ENCODE peak calls at places on chromosome 17, in ten cellular contexts. K is transverse colon; D is prostate gland; M is ovary; T is vagina; C is uterus; Q is heart right ventricle; Y is pancreas; E is CD8-positive, alpha-beta T cell; S is CD4-positive, alpha-beta T cell. V is an unnamed sample.

GRCh38 chr17:5035356-5035755 is at the start of gene SLC52A1:
- DNase-seq in S (no peak), Q (no peak), T (no peak), Y (no peak), M (no peak), C (no peak), D (peak), K (peak), E (no peak), V (no peak)

GRCh38 chr17:20706752-20707372 is 127.3 kb downstream of the CDRT15L2 start:
- DNase-seq in D (peak), E (no peak), Y (no peak), Q (no peak), S (no peak), T (no peak), K (peak), M (no peak), C (no peak), V (no peak)

GRCh38 chr17:36923814-36924221 is 13.5 kb upstream of the LHX1 start:
- DNase-seq in D (no peak), C (no peak), Q (no peak), Y (no peak), K (no peak), E (no peak), M (no peak), T (no peak), S (no peak), V (no peak)

GRCh38 chr17:75876938-75877751 is 1.2 kb downstream of the TRIM47 start:
- DNase-seq in S (no peak), E (peak), K (peak), D (peak), Y (peak), C (peak), Q (peak), T (no peak), M (peak), V (peak)

GRCh38 chr17:32523017-32523680 is 36.4 kb downstream of the CDK5R1 start:
- DNase-seq in D (no peak), C (no peak), T (no peak), Q (no peak), K (peak), E (peak), Y (no peak), M (no peak), S (no peak), V (no peak)

GRCh38 chr17:5775098-5775497 is 190.8 kb upstream of the NLRP1 start:
- DNase-seq in M (no peak), T (no peak), C (no peak), Y (no peak), D (no peak), Q (no peak), S (no peak), K (no peak), E (no peak), V (no peak)

GRCh38 chr17:35486920-35487727 is 38.6 kb upstream of the SLFN13 start:
- DNase-seq in E (peak), Q (peak), M (peak), K (peak), T (no peak), D (no peak), Y (peak), S (peak), C (peak), V (no peak)

GRCh38 chr17:78357177-78357586 is 2.7 kb downstream of the SOCS3 start:
- DNase-seq in Q (peak), T (no peak), M (no peak), S (no peak), C (no peak), Y (peak), D (no peak), K (no peak), E (no peak), V (peak)

GRCh38 chr17:47009759-47010594 is 30.9 kb upstream of the RPRML start:
- DNase-seq in T (no peak), C (no peak), D (no peak), S (no peak), Y (no peak), K (no peak), M (no peak), E (no peak), Q (no peak), V (no peak)

GRCh38 chr17:60315650-60316049 is 76.3 kb downstream of the USP32 start:
- DNase-seq in E (no peak), M (no peak), Y (no peak), Q (no peak), S (no peak), K (no peak), T (no peak), C (no peak), D (no peak), V (no peak)

DNA sequence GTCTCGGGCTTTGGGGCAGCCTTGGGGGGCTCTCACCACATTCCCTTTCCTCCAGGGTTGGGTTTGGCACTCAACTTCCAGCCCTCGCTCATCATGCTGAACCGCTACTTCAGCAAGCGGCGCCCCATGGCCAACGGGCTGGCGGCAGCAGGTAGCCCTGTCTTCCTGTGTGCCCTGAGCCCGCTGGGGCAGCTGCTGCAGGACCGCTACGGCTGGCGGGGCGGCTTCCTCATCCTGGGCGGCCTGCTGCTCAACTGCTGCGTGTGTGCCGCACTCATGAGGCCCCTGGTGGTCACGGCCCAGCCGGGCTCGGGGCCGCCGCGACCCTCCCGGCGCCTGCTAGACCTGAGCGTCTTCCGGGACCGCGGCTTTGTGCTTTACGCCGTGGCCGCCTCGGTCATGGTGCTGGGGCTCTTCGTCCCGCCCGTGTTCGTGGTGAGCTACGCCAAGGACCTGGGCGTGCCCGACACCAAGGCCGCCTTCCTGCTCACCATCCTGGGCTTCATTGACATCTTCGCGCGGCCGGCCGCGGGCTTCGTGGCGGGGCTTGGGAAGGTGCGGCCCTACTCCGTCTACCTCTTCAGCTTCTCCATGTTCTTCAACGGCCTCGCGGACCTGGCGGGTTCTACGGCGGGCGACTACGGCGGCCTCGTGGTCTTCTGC is 8.4 kb downstream of the SLC16A3 start:
- DNase-seq in Q (peak), Y (no peak), E (no peak), T (no peak), C (peak), M (peak), D (no peak), S (no peak), K (no peak), V (no peak)
- H3K27ac ChIP-seq in Q (no peak), Y (no peak), E (no peak), T (peak), C (peak), M (no peak), D (peak), S (no peak), K (peak), V (no peak)

GRCh38 chr17:1002771-1003555 is 6.0 kb downstream of the TIMM22 start:
- DNase-seq in Q (no peak), T (no peak), K (no peak), D (no peak), M (no peak), C (no peak), E (no peak), Y (no peak), S (no peak), V (peak)

GRCh38 chr17:998111-998510 is 1.2 kb downstream of the TIMM22 start:
- DNase-seq in Q (no peak), C (no peak), E (no peak), K (no peak), S (no peak), Y (no peak), D (no peak), T (no peak), M (no peak), V (no peak)

GRCh38 chr17:1001640-1002411 is 4.9 kb downstream of the TIMM22 start:
- DNase-seq in Y (no peak), D (no peak), T (no peak), S (no peak), E (no peak), M (no peak), C (no peak), K (no peak), Q (no peak), V (no peak)

GRCh38 chr17:1002412-1002753 is 5.5 kb downstream of the TIMM22 start:
- DNase-seq in T (no peak), E (no peak), Q (no peak), D (no peak), Y (no peak), C (no peak), S (no peak), K (no peak), M (no peak), V (no peak)

GRCh38 chr17:1000597-1001490 is 3.9 kb downstream of the TIMM22 start:
- DNase-seq in D (no peak), S (no peak), M (no peak), T (no peak), E (no peak), Y (no peak), Q (no peak), C (no peak), K (no peak), V (no peak)
- H3K27ac ChIP-seq in D (peak), S (no peak), M (no peak), T (no peak), E (no peak), Y (no peak), Q (peak), C (peak), K (peak), V (peak)

DNA sequence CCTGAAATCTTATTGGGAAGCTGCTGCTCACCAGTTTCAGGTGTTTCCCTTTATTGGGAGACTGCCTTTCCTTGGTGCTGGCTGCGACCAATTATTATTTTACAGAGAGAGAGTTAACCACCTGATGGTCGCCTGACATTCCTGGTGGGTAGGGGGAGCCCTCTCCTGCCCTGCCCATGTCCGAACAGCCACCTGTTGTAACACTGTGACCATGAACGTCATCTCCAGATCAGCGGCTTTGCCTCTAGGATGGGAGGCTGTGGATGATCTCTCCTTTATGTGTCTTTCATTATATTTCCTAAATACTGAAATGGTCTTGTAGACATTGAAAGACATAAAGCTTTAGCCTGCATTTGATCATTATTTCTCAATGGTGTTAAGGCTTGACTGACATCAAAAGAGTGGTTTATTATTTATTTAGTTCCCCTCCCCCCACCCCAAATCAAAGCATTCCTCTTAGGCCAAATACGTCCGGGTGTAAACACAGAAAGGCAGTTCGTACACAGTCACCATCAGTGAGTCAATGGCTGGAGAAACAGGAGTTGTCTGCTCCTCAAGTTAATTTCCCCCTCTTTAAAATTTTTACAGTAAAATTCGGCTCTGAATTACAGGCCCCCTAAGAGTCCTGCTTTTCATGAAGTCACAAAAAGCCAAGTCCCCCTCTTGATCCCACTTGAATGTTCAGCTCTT is 57.8 kb upstream of the CACNG5 start:
- DNase-seq in D (no peak), M (no peak), Q (no peak), E (no peak), C (no peak), S (no peak), T (no peak), K (no peak), Y (no peak), V (no peak)
- H3K27ac ChIP-seq in D (no peak), M (no peak), Q (no peak), E (no peak), C (no peak), S (no peak), T (no peak), K (no peak), Y (no peak), V (peak)

GRCh38 chr17:80990921-80991644 is 558 bp upstream of the CHMP6 start:
- DNase-seq in E (no peak), S (no peak), M (peak), D (no peak), T (no peak), K (no peak), C (no peak), Y (no peak), Q (no peak), V (no peak)
- H3K27ac ChIP-seq in E (peak), S (peak), M (peak), D (peak), T (peak), K (peak), C (peak), Y (no peak), Q (peak), V (no peak)

GRCh38 chr17:43006639-43007551 is at the start of gene IFI35:
- DNase-seq in Q (peak), M (peak), S (peak), E (peak), C (peak), T (peak), Y (peak), K (peak), D (peak), V (no peak)

GRCh38 chr17:42997984-42998938 is at the start of gene RPL27:
- DNase-seq in K (peak), M (peak), C (peak), Y (peak), D (peak), E (peak), T (peak), S (peak), Q (peak), V (peak)

GRCh38 chr17:42999003-42999525 is 845 bp downstream of the RPL27 start:
- DNase-seq in D (no peak), S (no peak), M (no peak), Q (no peak), K (no peak), C (no peak), Y (no peak), T (no peak), E (no peak), V (no peak)

DNA sequence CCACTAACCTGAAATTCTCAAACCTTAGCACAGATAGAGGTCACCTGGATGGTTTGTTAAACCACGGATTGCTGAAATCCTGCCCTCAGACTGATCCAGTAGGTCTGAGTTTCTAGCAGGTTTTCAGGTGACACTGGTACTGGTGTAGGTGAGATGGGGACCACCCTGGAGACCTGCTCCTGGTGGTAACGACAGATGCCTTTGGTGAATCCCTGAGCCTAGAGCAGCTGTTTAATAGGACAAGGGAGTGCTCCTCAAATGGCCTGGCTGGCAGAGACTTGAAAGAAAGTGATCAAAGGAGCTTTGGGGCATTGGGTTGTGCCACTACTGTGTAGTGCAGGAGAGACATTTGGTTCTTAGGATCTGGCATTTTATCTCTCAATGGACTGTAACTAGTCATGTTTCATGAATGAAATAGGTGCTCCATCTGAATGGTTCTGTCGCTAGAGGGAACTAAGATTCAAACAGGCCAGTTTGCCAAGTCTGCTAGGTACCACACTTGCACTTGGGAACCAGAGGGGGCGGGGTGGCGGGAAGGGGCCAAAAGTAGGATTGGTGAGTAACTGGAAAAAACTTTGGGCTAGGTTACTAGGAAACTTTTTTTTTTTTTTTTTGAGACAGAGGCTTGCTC is 2.9 kb upstream of the IFI35 start:
- DNase-seq in T (no peak), Q (no peak), S (no peak), K (no peak), M (no peak), E (no peak), C (no peak), Y (no peak), D (no peak), V (no peak)
- H3K27ac ChIP-seq in T (no peak), Q (no peak), S (no peak), K (no peak), M (no peak), E (no peak), C (no peak), Y (no peak), D (no peak), V (no peak)